ENCODE peak calls at places on chromosome 20, in four cellular contexts. W, N, B and X are unnamed samples.
A peak's percentile ranks its signal among the peaks of the same experiment; 100 is the strongest.

GRCh38 chr20:55415567-55416142 is 589.7 kb downstream of the CBLN4 start:
- DNase-seq in W (peak; percentile 1), N (peak; percentile 5), B (no peak), X (no peak)

GRCh38 chr20:63096681-63097335 is 90.0 kb upstream of the BHLHE23 start:
- DNase-seq in W (no peak), N (no peak), B (no peak), X (no peak)

GRCh38 chr20:47211036-47211435 is 145.5 kb downstream of the ZMYND8 start:
- DNase-seq in W (no peak), N (no peak), B (no peak), X (no peak)

GRCh38 chr20:52923123-52923543 is 49.0 kb upstream of the TSHZ2 start:
- DNase-seq in W (peak; percentile 100), N (peak; percentile 90), B (peak; percentile 62), X (peak; percentile 88)

GRCh38 chr20:24481188-24481587 is 11.8 kb downstream of the SYNDIG1 start:
- DNase-seq in W (no peak), N (no peak), B (no peak), X (no peak)

GRCh38 chr20:35048739-35049138 is 43.9 kb downstream of the TRPC4AP start:
- DNase-seq in W (no peak), N (no peak), B (no peak), X (no peak)

GRCh38 chr20:24964518-24964838 is 15.4 kb downstream of the CST7 start:
- DNase-seq in W (no peak), N (no peak), B (no peak), X (no peak)

GRCh38 chr20:62607366-62608217 is 34.7 kb upstream of the SLCO4A1 start:
- DNase-seq in W (no peak), N (no peak), B (no peak), X (no peak)

GRCh38 chr20:8534368-8534767 is 402.3 kb downstream of the PLCB1 start:
- DNase-seq in W (no peak), N (no peak), B (no peak), X (no peak)

GRCh38 chr20:25364879-25365699 is 25.5 kb downstream of the ABHD12 start:
- DNase-seq in W (no peak), N (no peak), B (no peak), X (no peak)

GRCh38 chr20:9036593-9036992 is 32.3 kb upstream of the PLCB4 start:
- DNase-seq in W (no peak), N (no peak), B (no peak), X (no peak)

GRCh38 chr20:23268792-23269354 is 81.7 kb upstream of the NXT1 start:
- DNase-seq in W (no peak), N (no peak), B (no peak), X (peak; percentile 17)

GRCh38 chr20:35615667-35616464 is at the start of gene SPAG4:
- DNase-seq in W (peak; percentile 73), N (peak; percentile 85), B (no peak), X (peak; percentile 99)

GRCh38 chr20:22815584-22815983 is 219.5 kb upstream of the SSTR4 start:
- DNase-seq in W (no peak), N (no peak), B (no peak), X (no peak)

GRCh38 chr20:55140631-55141030 is 665.2 kb downstream of the DOK5 start:
- DNase-seq in W (no peak), N (no peak), B (no peak), X (no peak)

GRCh38 chr20:59809630-59810375 is 123.6 kb downstream of the SYCP2 start:
- DNase-seq in W (no peak), N (no peak), B (no peak), X (no peak)

GRCh38 chr20:50520222-50520877 is 10.2 kb downstream of the PTPN1 start:
- DNase-seq in W (no peak), N (no peak), B (no peak), X (no peak)

GRCh38 chr20:32535953-32536823 is 48.9 kb downstream of the NOL4L start:
- DNase-seq in W (no peak), N (no peak), B (no peak), X (peak; percentile 51)

GRCh38 chr20:3698511-3699436 is 13.6 kb downstream of the SIGLEC1 start:
- DNase-seq in W (no peak), N (no peak), B (no peak), X (no peak)

GRCh38 chr20:1418335-1418734 is 25.5 kb upstream of the FKBP1A start:
- DNase-seq in W (peak; percentile 15), N (peak; percentile 60), B (no peak), X (peak; percentile 34)

GRCh38 chr20:41218466-41218865 is 81.1 kb downstream of the PLCG1 start:
- DNase-seq in W (peak; percentile 87), N (peak; percentile 80), B (peak; percentile 49), X (no peak)

GRCh38 chr20:49450281-49450707 is 32.2 kb downstream of the KCNB1 start:
- DNase-seq in W (peak; percentile 30), N (no peak), B (no peak), X (peak; percentile 23)

GRCh38 chr20:51366155-51366886 is 176.2 kb downstream of the NFATC2 start:
- DNase-seq in W (peak; percentile 100), N (peak; percentile 96), B (peak; percentile 99), X (peak; percentile 99)

GRCh38 chr20:37534401-37535157 is 6.9 kb upstream of the BLCAP start:
- DNase-seq in W (peak; percentile 62), N (peak; percentile 88), B (peak; percentile 58), X (peak; percentile 63)

GRCh38 chr20:33840759-33841438 is 29.8 kb downstream of the CHMP4B start:
- DNase-seq in W (no peak), N (no peak), B (no peak), X (no peak)

GRCh38 chr20:21183722-21184121 is 57.8 kb downstream of the KIZ start:
- DNase-seq in W (peak; percentile 13), N (no peak), B (no peak), X (peak; percentile 40)

GRCh38 chr20:17614176-17614811 is 44.4 kb downstream of the DSTN start:
- DNase-seq in W (peak; percentile 33), N (peak; percentile 63), B (no peak), X (no peak)

GRCh38 chr20:9617062-9617461 is 102.7 kb downstream of the LAMP5 start:
- DNase-seq in W (peak; percentile 58), N (peak; percentile 79), B (peak; percentile 29), X (peak; percentile 57)

GRCh38 chr20:49132995-49133451 is 55.1 kb downstream of the STAU1 start:
- DNase-seq in W (peak; percentile 66), N (peak; percentile 87), B (peak; percentile 44), X (peak; percentile 28)

GRCh38 chr20:37276494-37277252 is 12.8 kb upstream of the MANBAL start:
- DNase-seq in W (peak; percentile 83), N (peak; percentile 90), B (no peak), X (peak; percentile 46)

GRCh38 chr20:10555865-10556308 is 117.9 kb downstream of the JAG1 start:
- DNase-seq in W (peak; percentile 75), N (peak; percentile 69), B (peak; percentile 20), X (peak; percentile 61)

GRCh38 chr20:8858181-8858794 is 210.6 kb upstream of the PLCB4 start:
- DNase-seq in W (no peak), N (peak; percentile 26), B (no peak), X (no peak)

GRCh38 chr20:54980321-54980960 is 505.0 kb downstream of the DOK5 start:
- DNase-seq in W (peak; percentile 28), N (no peak), B (no peak), X (no peak)

GRCh38 chr20:33561981-33562601 is 72.2 kb downstream of the CBFA2T2 start:
- DNase-seq in W (peak; percentile 91), N (peak; percentile 94), B (peak; percentile 76), X (peak; percentile 82)

GRCh38 chr20:16352321-16352720 is 220.9 kb downstream of the KIF16B start:
- DNase-seq in W (no peak), N (no peak), B (no peak), X (no peak)

GRCh38 chr20:14848806-14849205 is 511.4 kb upstream of the FLRT3 start:
- DNase-seq in W (peak; percentile 23), N (no peak), B (no peak), X (no peak)

GRCh38 chr20:46699651-46700359 is 9.6 kb upstream of the SLC2A10 start:
- DNase-seq in W (no peak), N (peak; percentile 62), B (no peak), X (peak; percentile 48)